ENCODE peak calls at places on chromosomes 4 and X, in six cellular contexts. E is neural progenitor cell, A is breast epithelium, U is heart left ventricle, T is vagina, O is K562. L is an unnamed sample.

GRCh38 chr4:56215901-56216300 is 171.4 kb downstream of the AASDH start:
- DNase-seq in E (no peak), A (no peak), U (peak), T (no peak), O (no peak), L (peak)

GRCh38 chrX:96407501-96407900 is 277.1 kb upstream of the DIAPH2 start:
- DNase-seq in E (no peak), A (no peak), U (no peak), T (no peak), O (no peak), L (peak)

GRCh38 chr4:27366424-27366823 is 505.8 kb downstream of the STIM2 start:
- DNase-seq in E (no peak), A (no peak), U (no peak), T (no peak), O (no peak), L (peak)

GRCh38 chr4:18480928-18481327 is 459.4 kb upstream of the LCORL start:
- DNase-seq in E (no peak), A (no peak), U (no peak), T (no peak), O (no peak), L (no peak)

GRCh38 chrX:134603806-134604700 is 54.2 kb downstream of the PLAC1 start:
- DNase-seq in E (no peak), A (no peak), U (no peak), T (no peak), O (no peak), L (peak)

GRCh38 chr4:75769044-75769443 is 44.7 kb downstream of the USO1 start:
- DNase-seq in E (no peak), A (no peak), U (no peak), T (no peak), O (no peak), L (peak)

GRCh38 chr4:3635090-3635820 is 103.0 kb upstream of the LRPAP1 start:
- DNase-seq in E (no peak), A (no peak), U (no peak), T (no peak), O (no peak), L (no peak)

GRCh38 chr4:141524116-141524515 is 112.3 kb upstream of the IL15 start:
- DNase-seq in E (no peak), A (no peak), U (no peak), T (no peak), O (no peak), L (peak)

GRCh38 chr4:159655547-159655946 is 552.7 kb downstream of the RAPGEF2 start:
- DNase-seq in E (no peak), A (no peak), U (no peak), T (no peak), O (no peak), L (no peak)

GRCh38 chr4:147928400-147928799 is 196.5 kb downstream of the ARHGAP10 start:
- DNase-seq in E (no peak), A (no peak), U (no peak), T (no peak), O (no peak), L (no peak)

GRCh38 chr4:81040175-81040659 is 9.7 kb downstream of the BMP3 start:
- DNase-seq in E (peak), A (no peak), U (no peak), T (no peak), O (peak), L (peak)

GRCh38 chrX:146863566-146863965 is 49.0 kb upstream of the CXorf51A start:
- DNase-seq in E (no peak), A (no peak), U (no peak), T (no peak), O (no peak), L (no peak)

GRCh38 chr4:76354517-76355473 is 48.3 kb downstream of the STBD1 start:
- DNase-seq in E (no peak), A (no peak), U (no peak), T (no peak), O (no peak), L (no peak)

GRCh38 chr4:81652069-81652478 is 180.4 kb upstream of the RASGEF1B start:
- DNase-seq in E (no peak), A (no peak), U (no peak), T (no peak), O (no peak), L (no peak)

GRCh38 chrX:5869786-5870185 is 358.9 kb downstream of the NLGN4X start:
- DNase-seq in E (no peak), A (no peak), U (no peak), T (no peak), O (no peak), L (no peak)

GRCh38 chrX:5870238-5870637 is 358.4 kb downstream of the NLGN4X start:
- DNase-seq in E (no peak), A (no peak), U (no peak), T (no peak), O (no peak), L (peak)

DNA sequence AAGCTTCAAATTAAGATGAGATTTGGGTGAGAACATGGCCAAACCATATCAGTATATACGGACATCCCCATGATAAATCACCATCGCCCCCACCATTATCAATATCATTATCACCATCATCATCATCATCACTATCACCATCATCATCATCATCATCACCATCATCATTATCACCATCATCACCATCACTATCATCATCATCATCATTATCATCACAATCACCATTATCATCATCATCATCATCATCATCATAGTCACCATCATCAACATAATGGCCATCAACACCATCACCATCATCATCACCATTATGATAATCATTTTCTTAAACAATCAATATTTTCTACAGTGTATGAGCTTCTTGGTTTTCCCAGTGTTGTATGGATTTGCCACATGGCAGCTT is 360.9 kb downstream of the NLGN4X start:
- DNase-seq in E (no peak), A (no peak), U (no peak), T (no peak), O (no peak), L (no peak)
- TF ChIP-seq CTCF in E (no peak), A (no peak), U (no peak), T (no peak), O (no peak), L (no peak)

DNA sequence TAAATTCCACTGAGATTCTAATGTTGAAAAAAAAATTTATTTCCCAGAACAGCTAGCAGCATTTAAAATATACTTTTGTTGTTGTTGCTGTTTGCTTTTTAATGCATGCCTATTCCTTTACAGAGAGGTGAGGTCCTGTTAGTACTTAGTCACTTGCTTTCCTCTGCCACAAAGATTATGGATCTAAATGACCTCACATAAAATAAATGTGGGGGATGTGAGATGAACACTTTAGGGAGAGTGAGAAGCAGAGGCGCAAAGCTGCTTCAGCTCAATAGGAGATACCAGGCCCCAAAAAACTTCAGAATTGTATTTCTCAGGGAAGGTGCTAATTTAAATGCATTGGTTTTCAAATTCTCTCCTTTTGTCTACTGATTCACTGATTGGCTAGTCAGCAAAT is 4.0 kb downstream of the LDB2 start:
- DNase-seq in E (no peak), A (no peak), U (no peak), T (no peak), O (no peak), L (peak)
- H3K4me3 ChIP-seq in E (no peak), A (peak), U (no peak), T (peak), O (no peak), L (peak)

GRCh38 chrX:119887721-119888425 is 7.8 kb upstream of the AKAP14 start:
- DNase-seq in E (peak), A (peak), U (peak), T (no peak), O (peak), L (peak)
- TF ChIP-seq CTCF in E (peak), A (no peak), U (peak), T (peak), O (peak), L (peak)

DNA sequence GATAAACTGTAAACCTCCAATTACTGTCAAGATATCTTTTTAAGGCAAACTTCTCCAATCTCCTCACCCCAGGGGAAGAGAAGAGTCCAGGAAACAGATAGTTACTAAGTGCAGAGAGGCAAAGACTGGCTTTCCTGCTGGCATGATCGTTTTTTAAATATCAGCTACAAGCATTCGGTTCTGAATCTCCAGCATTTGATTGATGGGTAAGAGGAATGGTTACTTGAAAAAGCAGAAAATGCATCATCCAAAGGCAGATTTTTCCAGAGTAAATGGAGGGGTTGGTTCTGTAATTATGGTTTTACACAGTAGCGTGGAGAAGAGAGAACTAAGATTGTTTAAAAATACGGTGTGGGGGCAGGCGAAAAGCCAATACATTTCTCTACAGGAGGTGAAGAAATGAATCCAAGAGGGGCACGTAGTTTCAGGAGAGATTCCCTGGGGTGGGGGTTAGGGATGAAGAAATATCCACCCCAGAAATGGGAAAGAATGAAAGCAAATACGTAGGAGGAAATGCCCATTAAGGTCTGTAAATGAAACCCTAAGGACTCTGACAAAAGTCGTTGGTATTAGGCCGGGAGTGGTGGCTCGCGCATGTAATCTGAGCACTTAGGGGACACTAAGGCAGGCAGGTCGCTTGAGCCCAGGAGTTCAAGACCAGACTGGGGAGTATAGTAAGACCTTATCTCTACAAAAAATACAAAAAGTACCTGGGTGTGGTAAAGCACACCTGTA is 248.3 kb downstream of the DHRSX start:
- DNase-seq in E (no peak), A (no peak), U (no peak), T (no peak), O (no peak), L (no peak)
- H3K4me3 ChIP-seq in E (no peak), A (no peak), U (no peak), T (no peak), O (peak), L (no peak)

GRCh38 chr4:2006956-2007653 is 1.7 kb downstream of the NELFA start:
- DNase-seq in E (no peak), A (no peak), U (no peak), T (no peak), O (no peak), L (no peak)

GRCh38 chr4:2008671-2008920 is 178 bp downstream of the NELFA start:
- DNase-seq in E (no peak), A (no peak), U (no peak), T (no peak), O (no peak), L (no peak)

GRCh38 chr4:2009651-2010233 is 968 bp upstream of the NELFA start:
- DNase-seq in E (peak), A (no peak), U (peak), T (no peak), O (no peak), L (peak)

GRCh38 chr4:2007804-2008670 is 737 bp downstream of the NELFA start:
- DNase-seq in E (peak), A (no peak), U (no peak), T (no peak), O (peak), L (no peak)

DNA sequence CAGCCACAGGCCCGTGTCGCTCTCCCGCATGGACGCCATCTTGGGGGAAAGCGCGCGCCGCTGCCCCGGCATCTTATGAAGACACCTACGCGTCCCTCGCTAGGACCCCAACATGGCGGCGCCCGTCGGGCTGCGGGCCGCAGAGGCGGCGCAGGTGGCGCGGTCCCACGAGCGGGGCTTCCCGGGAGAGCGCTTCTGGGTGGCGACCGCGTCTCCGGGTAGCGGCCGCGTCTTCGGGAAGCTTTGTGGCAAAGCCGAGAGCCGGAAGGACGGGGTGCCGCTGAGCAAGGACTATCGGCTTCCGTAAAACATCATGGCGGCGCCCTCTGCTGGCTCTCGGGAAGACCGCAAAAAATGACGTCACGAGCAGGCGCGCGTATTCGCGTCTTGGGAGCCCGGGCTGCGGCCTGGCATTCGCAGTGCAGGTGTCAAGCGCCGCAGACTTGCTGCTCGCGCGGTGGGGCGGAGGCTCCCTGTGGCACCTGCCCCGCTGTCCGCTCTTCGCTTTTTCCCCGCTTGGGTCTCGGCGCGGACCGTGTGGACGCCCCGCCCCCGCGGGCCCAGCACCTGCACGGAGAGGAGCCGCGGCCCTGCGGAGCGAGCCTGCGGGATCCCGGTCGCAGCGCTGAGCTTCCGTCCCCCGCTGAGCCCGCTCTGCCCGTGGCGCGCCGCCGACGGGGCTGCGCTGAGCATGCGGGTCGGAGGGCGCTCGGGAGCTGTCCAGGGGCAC is at the start of gene NELFA:
- DNase-seq in E (peak), A (peak), U (peak), T (peak), O (peak), L (peak)
- TF ChIP-seq CTCF in E (peak), A (peak), U (peak), T (peak), O (no peak), L (peak)

DNA sequence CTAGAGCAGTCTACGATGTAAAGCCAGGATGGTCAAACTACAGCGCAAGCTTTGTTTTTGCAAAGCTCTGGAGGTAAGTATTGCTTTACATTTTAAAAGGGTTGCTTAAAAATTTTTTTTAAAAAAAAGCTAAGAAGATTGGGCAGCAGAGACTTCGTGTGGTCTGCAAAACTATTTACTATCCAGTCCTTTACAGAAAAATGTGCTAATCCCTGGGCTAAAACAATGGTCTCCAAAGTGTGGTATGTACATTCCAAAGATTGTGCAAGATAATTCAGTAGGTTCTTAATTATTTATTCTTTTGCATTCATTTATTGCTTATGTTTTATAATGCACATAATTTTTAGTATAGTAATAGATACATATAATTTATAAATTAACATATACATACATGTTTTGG is 113.2 kb downstream of the MFAP3L start:
- DNase-seq in E (no peak), A (no peak), U (no peak), T (no peak), O (no peak), L (peak)
- H3K4me3 ChIP-seq in E (no peak), A (no peak), U (no peak), T (no peak), O (no peak), L (no peak)

GRCh38 chr4:74157743-74158560 is at the start of gene MTHFD2L:
- DNase-seq in E (peak), A (peak), U (peak), T (peak), O (peak), L (peak)
- TF ChIP-seq CTCF in E (no peak), A (no peak), U (no peak), T (no peak), O (no peak), L (no peak)

GRCh38 chr4:153141238-153141637 is 63.0 kb upstream of the TRIM2 start:
- DNase-seq in E (no peak), A (no peak), U (no peak), T (no peak), O (no peak), L (no peak)

GRCh38 chr4:153143527-153144348 is 60.5 kb upstream of the TRIM2 start:
- DNase-seq in E (no peak), A (no peak), U (no peak), T (no peak), O (peak), L (peak)

GRCh38 chr4:153140294-153140693 is 63.9 kb upstream of the TRIM2 start:
- DNase-seq in E (no peak), A (no peak), U (no peak), T (no peak), O (no peak), L (peak)

GRCh38 chr4:153146031-153146430 is 58.2 kb upstream of the TRIM2 start:
- DNase-seq in E (no peak), A (no peak), U (no peak), T (no peak), O (no peak), L (no peak)

GRCh38 chr4:153142700-153143438 is 61.4 kb upstream of the TRIM2 start:
- DNase-seq in E (peak), A (peak), U (peak), T (no peak), O (no peak), L (peak)
- H3K4me3 ChIP-seq in E (no peak), A (peak), U (no peak), T (no peak), O (no peak), L (no peak)

GRCh38 chr4:139807483-139807882 is 141.9 kb downstream of the MGST2 start:
- DNase-seq in E (no peak), A (no peak), U (no peak), T (no peak), O (no peak), L (no peak)

GRCh38 chr4:139810710-139811109 is 145.1 kb downstream of the MGST2 start:
- DNase-seq in E (no peak), A (no peak), U (no peak), T (no peak), O (no peak), L (no peak)

GRCh38 chr4:139808381-139809206 is 143.0 kb downstream of the MGST2 start:
- DNase-seq in E (peak), A (no peak), U (no peak), T (no peak), O (no peak), L (peak)

GRCh38 chr4:139809207-139810157 is 143.9 kb downstream of the MGST2 start:
- DNase-seq in E (no peak), A (no peak), U (no peak), T (no peak), O (no peak), L (no peak)

DNA sequence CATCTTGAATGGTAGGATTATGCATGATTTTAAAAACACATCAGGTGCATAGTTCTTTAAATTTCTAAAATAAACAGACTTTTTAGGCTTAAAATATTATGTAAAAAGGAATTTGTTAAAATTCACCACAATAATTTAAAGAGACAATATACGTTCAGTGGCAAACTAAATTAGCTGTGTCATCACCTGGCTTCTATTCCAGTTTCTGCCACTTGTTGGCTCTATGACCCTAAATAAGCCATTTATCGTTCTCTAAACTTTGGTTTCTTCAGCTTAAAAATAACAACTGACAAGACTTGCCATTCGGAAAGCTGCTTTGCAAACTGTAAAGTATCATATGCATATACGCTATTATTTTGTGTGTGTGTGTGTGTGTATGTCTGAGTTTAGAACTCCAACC is 141.3 kb downstream of the MGST2 start:
- DNase-seq in E (no peak), A (no peak), U (no peak), T (no peak), O (no peak), L (no peak)
- TF ChIP-seq CTCF in E (no peak), A (no peak), U (no peak), T (no peak), O (no peak), L (no peak)

L was measured in AG10803.